ENCODE peak calls at places on chromosomes 11 and 22, in four cellular contexts. H is NCI-H748 treated with DMSO at 0.1 percent for 48 hours, X is nephron progenitor cell, I is IMR-90. K is an unnamed sample.
A peak's percentile ranks its signal among the peaks of the same experiment; 100 is the strongest.

GRCh38 chr11:394034-394857 is at the start of gene PKP3:
- DNase-seq in H (no peak), X (no peak), I (peak; percentile 60), K (peak; percentile 75)

GRCh38 chr22:39938509-39938908 is 21.7 kb upstream of the TMA7B start:
- DNase-seq in H (no peak), X (no peak), I (no peak), K (no peak)

GRCh38 chr11:121563900-121564822 is 111.4 kb upstream of the SORL1-AS1 start:
- DNase-seq in H (no peak), X (no peak), I (peak; percentile 33), K (no peak)

GRCh38 chr22:19126309-19126666 is 4.1 kb upstream of the DGCR2 start:
- DNase-seq in H (no peak), X (no peak), I (no peak), K (no peak)

GRCh38 chr11:69541001-69541285 is 59.5 kb downstream of the LINC01488 start:
- DNase-seq in H (no peak), X (no peak), I (no peak), K (no peak)

GRCh38 chr11:102846292-102846691 is 2.9 kb upstream of the MMP3 start:
- DNase-seq in H (no peak), X (no peak), I (peak; percentile 16), K (no peak)

GRCh38 chr11:83272627-83273026 is 13.5 kb downstream of the CCDC90B start:
- DNase-seq in H (no peak), X (no peak), I (peak; percentile 82), K (no peak)

GRCh38 chr22:29481265-29482000 is 1.4 kb downstream of the NEFH start:
- DNase-seq in H (no peak), X (peak; percentile 57), I (no peak), K (no peak)